ENCODE peak calls at places on chromosomes 6 and 20, in six cellular contexts. A is tibial nerve, L is hepatocyte, R is BJ, O is brain microvascular endothelial cell, Y is upper lobe of left lung. V is an unnamed sample.

GRCh38 chr20:17843246-17844132 is 125.1 kb downstream of the SNX5 start:
- DNase-seq in A (peak; percentile 65), R (peak; percentile 87), O (peak; percentile 95), L (no peak), Y (peak; percentile 50), V (no peak)

GRCh38 chr6:99013145-99013544 is 65.4 kb upstream of the FBXL4 start:
- DNase-seq in L (peak; percentile 34), O (peak; percentile 95), A (no peak), R (peak; percentile 62), Y (no peak), V (no peak)

GRCh38 chr6:102488729-102489128 is 1095.2 kb downstream of the GRIK2 start:
- DNase-seq in R (no peak), A (no peak), L (no peak), O (peak; percentile 2), Y (no peak), V (no peak)

GRCh38 chr6:3159805-3160781 is 2.7 kb upstream of the TUBB2A start:
- DNase-seq in L (peak; percentile 93), Y (no peak), R (no peak), A (peak; percentile 30), O (no peak), V (peak; percentile 47)

GRCh38 chr6:128438311-128438916 is 82.0 kb downstream of the PTPRK start:
- DNase-seq in Y (no peak), L (no peak), O (no peak), A (no peak), R (no peak), V (no peak)

GRCh38 chr20:582204-582603 is 27.9 kb downstream of the TCF15 start:
- DNase-seq in A (no peak), Y (no peak), L (no peak), R (no peak), O (no peak), V (no peak)

GRCh38 chr20:33696448-33696847 is 10.3 kb upstream of the E2F1 start:
- DNase-seq in Y (no peak), L (no peak), O (no peak), A (no peak), R (no peak), V (no peak)

GRCh38 chr20:6975326-6975725 is 207.8 kb downstream of the BMP2 start:
- DNase-seq in L (no peak), O (no peak), R (no peak), Y (no peak), A (no peak), V (no peak)

GRCh38 chr6:169291148-169291547 is 37.5 kb upstream of the THBS2 start:
- DNase-seq in R (no peak), Y (no peak), L (no peak), A (no peak), O (no peak), V (no peak)

GRCh38 chr6:3455490-3456394 is 1.1 kb downstream of the SLC22A23 start:
- DNase-seq in O (no peak), A (no peak), Y (peak; percentile 85), L (peak; percentile 40), R (no peak), V (peak; percentile 83)

GRCh38 chr6:32415521-32416019 is 8.6 kb upstream of the BTNL2 start:
- DNase-seq in R (no peak), O (peak; percentile 63), A (peak; percentile 88), Y (no peak), L (peak; percentile 84), V (peak; percentile 72)

GRCh38 chr20:49987015-49987867 is 4.5 kb downstream of the SNAI1 start:
- DNase-seq in Y (no peak), R (no peak), O (no peak), L (no peak), A (no peak), V (peak; percentile 77)

GRCh38 chr6:137076277-137077068 is 31.7 kb upstream of the IL20RA start:
- DNase-seq in Y (no peak), L (peak; percentile 85), O (peak; percentile 63), R (no peak), A (peak; percentile 81), V (peak; percentile 52)

GRCh38 chr6:88708197-88708744 is 255.1 kb downstream of the RNGTT start:
- DNase-seq in Y (no peak), L (peak; percentile 3), O (no peak), R (no peak), A (no peak), V (no peak)

GRCh38 chr6:63597142-63598000 is 25.1 kb downstream of the LOC128125822 start:
- DNase-seq in L (no peak), R (no peak), A (no peak), Y (no peak), O (no peak), V (no peak)

GRCh38 chr6:25397406-25397805 is 118.2 kb downstream of the CARMIL1 start:
- DNase-seq in O (no peak), L (no peak), Y (no peak), R (no peak), A (no peak), V (no peak)

GRCh38 chr6:4805553-4806307 is 29.5 kb downstream of the CDYL start:
- DNase-seq in Y (peak; percentile 55), R (no peak), L (peak; percentile 27), A (no peak), O (no peak), V (peak; percentile 67)

GRCh38 chr6:151247510-151247909 is 7.7 kb downstream of the AKAP12 start:
- DNase-seq in Y (no peak), R (no peak), L (no peak), A (no peak), O (no peak), V (no peak)

GRCh38 chr20:41989935-41990635 is 371.9 kb upstream of the CHD6 start:
- DNase-seq in Y (no peak), O (no peak), A (no peak), L (peak; percentile 22), R (no peak), V (no peak)

GRCh38 chr20:46695888-46696287 is 6.6 kb upstream of the TP53RK start:
- DNase-seq in A (no peak), L (peak; percentile 44), O (no peak), R (peak; percentile 20), Y (no peak), V (no peak)

GRCh38 chr6:161922631-161923119 is 648.8 kb upstream of the AGPAT4 start:
- DNase-seq in O (peak; percentile 72), R (no peak), Y (no peak), A (peak; percentile 35), L (peak; percentile 83), V (peak; percentile 45)

GRCh38 chr20:51760905-51761544 is 7.2 kb downstream of the ATP9A start:
- DNase-seq in L (no peak), A (no peak), R (no peak), O (peak; percentile 48), Y (no peak), V (peak; percentile 61)

GRCh38 chr6:40395066-40395697 is 192.0 kb downstream of the LRFN2 start:
- DNase-seq in Y (no peak), R (no peak), L (no peak), O (no peak), A (no peak), V (no peak)

GRCh38 chr20:32354592-32355416 is 3.3 kb upstream of the ASXL1 start:
- DNase-seq in L (peak; percentile 58), O (peak; percentile 74), R (peak; percentile 47), Y (no peak), A (no peak), V (no peak)

GRCh38 chr6:129276986-129277385 is 394.0 kb downstream of the LAMA2 start:
- DNase-seq in A (no peak), Y (no peak), R (no peak), O (no peak), L (no peak), V (no peak)

GRCh38 chr20:58195047-58195446 is 33.4 kb downstream of the ANKRD60 start:
- DNase-seq in R (no peak), O (no peak), Y (no peak), A (no peak), L (no peak), V (no peak)

GRCh38 chr6:153729189-153729588 is 309.9 kb upstream of the OPRM1 start:
- DNase-seq in Y (no peak), O (no peak), A (no peak), R (no peak), L (no peak), V (no peak)

GRCh38 chr20:38418509-38419204 is 16.5 kb downstream of the SNHG17 start:
- DNase-seq in R (no peak), Y (no peak), O (no peak), A (peak; percentile 23), L (no peak), V (no peak)

DNA sequence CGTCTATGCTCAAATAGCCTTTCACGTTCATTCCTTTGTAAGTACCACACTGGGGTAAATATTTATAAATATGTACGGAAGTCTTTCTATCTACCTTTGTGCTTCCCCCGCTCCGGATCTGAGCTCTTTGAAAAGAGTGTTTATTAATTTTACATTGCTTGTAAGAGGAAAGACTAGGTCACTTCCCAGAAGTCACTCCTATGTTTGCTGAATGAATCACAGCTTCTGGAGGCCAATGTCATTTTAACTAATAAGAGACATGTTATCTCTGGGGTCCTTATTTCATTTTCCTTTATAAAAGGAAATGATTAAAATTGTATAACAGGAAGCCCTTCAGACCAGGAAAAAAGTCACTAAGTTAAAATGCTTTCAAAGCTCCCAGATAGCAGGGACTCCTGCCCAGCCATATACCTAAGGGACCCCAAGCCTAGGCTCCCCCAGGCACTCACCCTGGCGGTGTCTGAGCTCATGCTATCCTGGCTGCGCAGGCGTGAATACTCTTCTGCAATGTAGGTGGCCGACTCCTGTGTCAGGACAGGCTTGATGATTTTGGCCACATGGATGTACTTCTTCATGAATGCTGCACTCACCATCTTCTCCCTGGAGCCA is 12.6 kb downstream of the MCM3 start:
- DNase-seq in R (no peak), Y (no peak), O (no peak), L (peak; percentile 14), A (no peak), V (no peak)
- H3K36me3 ChIP-seq in R (peaks cover 12% of the 10 kb centered on the region), Y (peaks cover 98% of the 10 kb centered on the region), O (peaks cover 33% of the 10 kb centered on the region), L (peaks cover 8% of the 10 kb centered on the region), A (peaks cover 97% of the 10 kb centered on the region), V (peaks cover 55% of the 10 kb centered on the region)

GRCh38 chr6:105993341-105993740 is 92.8 kb upstream of the PRDM1 start:
- DNase-seq in O (no peak), L (peak; percentile 32), R (no peak), A (no peak), Y (no peak), V (peak; percentile 55)
- H3K4me3 ChIP-seq in O (peak overlapping the region; percentile 61), L (peak overlapping the region; percentile 71), R (peak overlapping the region; percentile 65), A (peak overlapping the region; percentile 68), Y (no peak overlapping the region), V (peak overlapping the region; percentile 52)

DNA sequence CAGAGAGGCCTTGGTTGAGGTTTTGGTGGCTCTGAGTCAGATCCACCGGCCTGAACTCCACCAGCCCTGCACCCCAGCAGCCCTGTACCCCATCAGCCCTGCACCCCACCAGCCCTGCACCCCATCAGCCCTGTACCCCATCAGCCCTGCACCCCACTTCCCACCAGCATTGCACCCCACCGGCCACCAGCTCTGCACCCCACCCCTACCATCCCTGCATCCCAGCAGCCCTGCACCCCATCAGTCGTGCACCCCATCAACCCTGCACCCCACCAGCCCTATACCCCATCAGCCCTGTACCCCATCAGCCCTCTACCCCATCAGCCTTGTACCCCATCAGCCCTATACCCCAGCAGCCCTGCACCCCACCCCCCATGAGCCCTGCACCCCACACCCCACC is 14.3 kb upstream of the CHRNA4 start:
- DNase-seq in O (no peak), Y (peak; percentile 46), A (no peak), L (no peak), R (no peak), V (no peak)
- H3K27me3 ChIP-seq in O (peaks cover 16% of the 10 kb centered on the region), Y (no peaks in the 10 kb centered on the region), A (peaks cover 85% of the 10 kb centered on the region), L (no peaks in the 10 kb centered on the region), R (peaks cover 7% of the 10 kb centered on the region), V (no peaks in the 10 kb centered on the region)

DNA sequence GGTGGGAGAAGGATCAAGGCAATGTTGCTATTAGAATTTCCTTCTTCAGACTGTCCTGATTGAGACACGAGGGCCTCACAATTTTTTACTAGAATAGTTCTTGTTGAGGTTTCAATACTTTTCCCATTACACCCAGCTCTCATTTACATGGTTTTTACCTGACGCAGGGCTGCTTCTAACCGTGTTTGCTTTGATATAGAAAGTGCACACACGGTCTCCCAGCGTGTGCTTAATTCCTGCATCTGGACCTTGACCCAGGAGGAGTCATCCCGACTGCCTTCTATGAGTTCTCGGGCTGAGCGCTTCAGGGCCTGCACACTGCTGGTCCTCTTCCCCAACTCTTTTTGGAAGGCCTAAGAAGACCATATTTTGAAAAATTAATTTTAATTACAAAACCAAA is 160.2 kb downstream of the DST start:
- DNase-seq in Y (no peak), A (no peak), L (peak; percentile 67), R (no peak), O (no peak), V (no peak)
- H3K36me3 ChIP-seq in Y (peaks cover 67% of the 10 kb centered on the region), A (peaks cover 77% of the 10 kb centered on the region), L (peaks cover 3% of the 10 kb centered on the region), R (peaks cover 12% of the 10 kb centered on the region), O (peaks cover 26% of the 10 kb centered on the region), V (peaks cover 3% of the 10 kb centered on the region)

V was measured in H7.